ENCODE peak calls at places on chromosomes 1 and 21, in five cellular contexts. One of them, this sample, is unnamed.

GRCh38 chr1:203046984-203047630 is 20.8 kb downstream of the PPFIA4 start:
- DNase-seq in brain microvascular endothelial cell: peak
- DNase-seq in right cardiac atrium: no peak
- DNase-seq in dorsolateral prefrontal cortex: no peak
- DNase-seq in thyroid gland: no peak
- DNase-seq in this sample: peak

GRCh38 chr1:160228431-160228830 is 23.2 kb downstream of the PEA15 start:
- DNase-seq in thyroid gland: no peak
- DNase-seq in right cardiac atrium: no peak
- DNase-seq in brain microvascular endothelial cell: no peak
- DNase-seq in dorsolateral prefrontal cortex: no peak
- DNase-seq in this sample: no peak

GRCh38 chr1:8025671-8026144 is 401 bp downstream of the ERRFI1 start:
- DNase-seq in dorsolateral prefrontal cortex: no peak
- DNase-seq in brain microvascular endothelial cell: no peak
- DNase-seq in right cardiac atrium: no peak
- DNase-seq in thyroid gland: peak
- DNase-seq in this sample: no peak

GRCh38 chr1:7583291-7584096 is 187.6 kb upstream of the VAMP3 start:
- DNase-seq in thyroid gland: no peak
- DNase-seq in brain microvascular endothelial cell: no peak
- DNase-seq in right cardiac atrium: no peak
- DNase-seq in dorsolateral prefrontal cortex: no peak
- DNase-seq in this sample: no peak

GRCh38 chr21:36516271-36516670 is 36.3 kb upstream of the CLDN14 start:
- DNase-seq in dorsolateral prefrontal cortex: no peak
- DNase-seq in right cardiac atrium: no peak
- DNase-seq in thyroid gland: no peak
- DNase-seq in brain microvascular endothelial cell: no peak
- DNase-seq in this sample: no peak

GRCh38 chr1:147748687-147749350 is 11.6 kb downstream of the GJA5 start:
- DNase-seq in dorsolateral prefrontal cortex: no peak
- DNase-seq in thyroid gland: no peak
- DNase-seq in brain microvascular endothelial cell: no peak
- DNase-seq in right cardiac atrium: peak
- DNase-seq in this sample: no peak

GRCh38 chr1:72601035-72601674 is 318.8 kb upstream of the NEGR1 start:
- DNase-seq in thyroid gland: no peak
- DNase-seq in dorsolateral prefrontal cortex: no peak
- DNase-seq in brain microvascular endothelial cell: no peak
- DNase-seq in right cardiac atrium: no peak
- DNase-seq in this sample: no peak

GRCh38 chr1:195591917-195592672 is 1016.1 kb downstream of the KCNT2 start:
- DNase-seq in right cardiac atrium: no peak
- DNase-seq in dorsolateral prefrontal cortex: no peak
- DNase-seq in brain microvascular endothelial cell: no peak
- DNase-seq in thyroid gland: no peak
- DNase-seq in this sample: peak

GRCh38 chr1:37887986-37888700 is 28.8 kb upstream of the MTF1 start:
- DNase-seq in thyroid gland: no peak
- DNase-seq in brain microvascular endothelial cell: no peak
- DNase-seq in dorsolateral prefrontal cortex: no peak
- DNase-seq in right cardiac atrium: no peak
- DNase-seq in this sample: no peak

GRCh38 chr1:37890378-37891014 is 31.1 kb upstream of the MTF1 start:
- DNase-seq in right cardiac atrium: no peak
- DNase-seq in dorsolateral prefrontal cortex: no peak
- DNase-seq in thyroid gland: no peak
- DNase-seq in brain microvascular endothelial cell: peak
- DNase-seq in this sample: no peak

DNA sequence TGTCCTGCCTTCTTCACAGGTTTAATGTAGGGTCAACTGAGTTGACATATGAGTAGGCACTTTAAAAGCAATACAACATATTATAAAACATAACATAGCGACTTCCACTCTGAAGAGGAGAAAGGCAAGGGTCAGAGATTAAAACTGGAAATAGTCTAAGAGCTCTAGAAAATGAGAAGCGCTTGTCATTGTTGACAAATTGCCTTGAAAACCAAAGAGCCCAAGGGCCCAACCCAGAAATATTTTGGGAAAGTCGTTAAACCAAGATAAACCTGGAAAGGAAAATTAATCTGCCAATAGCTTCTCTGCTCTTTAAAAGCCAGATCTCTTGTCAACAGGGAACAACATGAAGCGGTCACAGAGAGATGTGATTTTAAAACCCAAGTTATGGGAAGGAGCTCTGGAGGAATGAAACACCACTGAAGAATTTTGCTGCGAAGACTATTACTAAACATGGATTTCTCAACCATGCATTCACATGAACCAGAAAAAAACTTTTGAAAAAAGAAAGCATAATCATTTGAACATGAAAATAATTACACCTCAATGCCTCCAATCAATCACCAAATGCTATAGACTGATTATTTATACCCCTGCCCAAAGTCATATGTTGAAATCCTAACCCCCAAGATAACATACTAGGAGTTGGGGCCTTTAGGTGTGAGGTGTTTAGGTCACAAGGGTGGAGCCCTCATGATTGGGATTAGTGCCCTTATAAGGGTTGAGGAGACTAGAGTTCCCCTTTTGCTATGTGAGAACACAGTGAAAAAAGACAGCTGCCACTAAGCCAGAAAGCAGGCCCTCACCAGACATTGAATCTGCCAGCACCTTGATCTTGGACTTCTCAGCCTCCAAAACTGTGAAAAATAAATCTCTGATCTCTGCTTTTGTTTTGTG is 33.0 kb upstream of the MTF1 start:
- DNase-seq in right cardiac atrium: no peak
- DNase-seq in dorsolateral prefrontal cortex: no peak
- DNase-seq in brain microvascular endothelial cell: peak
- DNase-seq in thyroid gland: no peak
- DNase-seq in this sample: no peak
- H3K27ac ChIP-seq in right cardiac atrium: no peak
- H3K27ac ChIP-seq in dorsolateral prefrontal cortex: no peak
- H3K27ac ChIP-seq in brain microvascular endothelial cell: no peak
- H3K27ac ChIP-seq in thyroid gland: no peak
- H3K27ac ChIP-seq in this sample: no peak

DNA sequence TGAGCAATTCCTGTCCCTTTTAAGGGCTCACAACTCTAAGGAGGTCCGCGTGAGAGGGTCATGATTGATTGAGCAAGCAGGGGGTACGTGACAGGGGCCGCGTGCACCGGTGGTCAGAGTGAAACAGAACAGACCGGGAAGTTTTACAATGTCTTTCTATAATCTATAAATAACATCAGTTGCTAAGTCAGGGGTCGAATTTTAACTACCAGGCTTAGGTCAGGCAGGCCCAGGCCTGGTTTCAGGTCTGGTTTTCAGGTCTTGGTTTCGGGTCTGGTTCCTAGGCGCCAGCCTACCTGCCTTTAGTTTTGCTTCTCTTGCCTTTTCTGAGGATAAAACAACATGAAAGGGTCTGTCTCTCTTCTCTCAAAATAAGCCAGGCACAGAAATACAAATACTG is 476.0 kb upstream of the CAMK1G start:
- DNase-seq in brain microvascular endothelial cell: no peak
- DNase-seq in right cardiac atrium: no peak
- DNase-seq in thyroid gland: no peak
- DNase-seq in dorsolateral prefrontal cortex: no peak
- DNase-seq in this sample: no peak
- H3K27ac ChIP-seq in brain microvascular endothelial cell: no peak
- H3K27ac ChIP-seq in right cardiac atrium: no peak
- H3K27ac ChIP-seq in thyroid gland: no peak
- H3K27ac ChIP-seq in dorsolateral prefrontal cortex: no peak
- H3K27ac ChIP-seq in this sample: no peak

GRCh38 chr1:23525558-23526174 is 5.4 kb downstream of the E2F2 start:
- DNase-seq in dorsolateral prefrontal cortex: no peak
- DNase-seq in right cardiac atrium: no peak
- DNase-seq in brain microvascular endothelial cell: no peak
- DNase-seq in thyroid gland: no peak
- DNase-seq in this sample: no peak

GRCh38 chr1:23522244-23523013 is 8.6 kb downstream of the E2F2 start:
- DNase-seq in right cardiac atrium: no peak
- DNase-seq in thyroid gland: no peak
- DNase-seq in brain microvascular endothelial cell: no peak
- DNase-seq in dorsolateral prefrontal cortex: no peak
- DNase-seq in this sample: no peak

GRCh38 chr1:23524716-23525401 is 6.2 kb downstream of the E2F2 start:
- DNase-seq in brain microvascular endothelial cell: no peak
- DNase-seq in right cardiac atrium: peak
- DNase-seq in thyroid gland: no peak
- DNase-seq in dorsolateral prefrontal cortex: no peak
- DNase-seq in this sample: no peak

GRCh38 chr1:23526329-23527041 is 4.5 kb downstream of the E2F2 start:
- DNase-seq in right cardiac atrium: no peak
- DNase-seq in thyroid gland: no peak
- DNase-seq in dorsolateral prefrontal cortex: no peak
- DNase-seq in brain microvascular endothelial cell: no peak
- DNase-seq in this sample: no peak

DNA sequence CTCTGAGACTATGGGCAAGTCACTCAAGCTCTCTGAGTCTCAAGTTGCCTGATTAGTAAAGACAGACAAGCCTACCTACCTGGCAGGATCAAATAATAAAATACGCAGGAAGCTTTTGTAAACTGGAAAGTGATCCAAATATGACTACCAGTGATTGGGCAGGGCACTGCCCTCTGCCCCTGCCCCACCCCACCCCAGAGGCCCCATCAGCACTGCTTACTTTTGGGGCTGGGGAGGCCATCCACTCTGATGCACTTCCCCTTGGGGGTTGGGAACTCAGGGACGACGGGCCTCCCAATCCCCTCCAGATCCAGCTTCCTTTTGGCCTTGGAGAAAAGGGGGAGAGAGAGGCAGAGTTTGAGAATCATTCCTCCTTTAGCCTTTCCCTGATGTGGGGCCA is 6.9 kb downstream of the E2F2 start:
- DNase-seq in dorsolateral prefrontal cortex: no peak
- DNase-seq in right cardiac atrium: no peak
- DNase-seq in thyroid gland: no peak
- DNase-seq in brain microvascular endothelial cell: no peak
- DNase-seq in this sample: no peak
- H3K27ac ChIP-seq in dorsolateral prefrontal cortex: no peak
- H3K27ac ChIP-seq in right cardiac atrium: no peak
- H3K27ac ChIP-seq in thyroid gland: no peak
- H3K27ac ChIP-seq in brain microvascular endothelial cell: no peak
- H3K27ac ChIP-seq in this sample: no peak

DNA sequence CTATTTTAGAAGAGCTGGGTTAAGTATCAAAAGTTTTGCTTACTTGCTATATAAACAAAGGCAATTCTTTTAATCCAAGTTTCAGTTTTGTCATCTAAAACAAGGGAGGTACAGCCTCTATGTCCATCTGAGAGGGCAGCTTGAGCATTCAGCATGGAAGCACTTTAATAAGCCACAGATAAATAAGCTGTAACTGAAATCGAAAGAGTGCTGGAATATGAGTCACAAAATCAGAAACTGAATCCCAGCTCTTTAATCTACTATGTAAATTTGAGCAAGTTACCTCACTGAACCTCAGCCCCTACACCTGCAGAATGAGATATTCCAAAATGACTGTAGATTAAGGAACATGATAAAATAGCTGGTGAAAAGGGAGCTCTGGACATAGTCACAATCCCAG is 80.0 kb upstream of the HP1BP3 start:
- DNase-seq in brain microvascular endothelial cell: no peak
- DNase-seq in thyroid gland: no peak
- DNase-seq in dorsolateral prefrontal cortex: no peak
- DNase-seq in right cardiac atrium: no peak
- DNase-seq in this sample: no peak
- H3K27ac ChIP-seq in brain microvascular endothelial cell: no peak
- H3K27ac ChIP-seq in thyroid gland: no peak
- H3K27ac ChIP-seq in dorsolateral prefrontal cortex: no peak
- H3K27ac ChIP-seq in right cardiac atrium: no peak
- H3K27ac ChIP-seq in this sample: no peak

GRCh38 chr1:155971910-155972809 is 6.2 kb downstream of the ARHGEF2 start:
- DNase-seq in right cardiac atrium: peak
- DNase-seq in thyroid gland: peak
- DNase-seq in dorsolateral prefrontal cortex: no peak
- DNase-seq in brain microvascular endothelial cell: no peak
- DNase-seq in this sample: no peak
- H3K27ac ChIP-seq in right cardiac atrium: no peak
- H3K27ac ChIP-seq in thyroid gland: peak
- H3K27ac ChIP-seq in dorsolateral prefrontal cortex: peak
- H3K27ac ChIP-seq in brain microvascular endothelial cell: no peak
- H3K27ac ChIP-seq in this sample: no peak